ENCODE peak calls at places on chromosome 14, in six cellular contexts. C is upper lobe of left lung, J is heart left ventricle, T is psoas muscle, B is pancreas, H is cardiac muscle cell. N is an unnamed sample.

GRCh38 chr14:21093018-21093417 is 5.4 kb downstream of the ZNF219 start:
- DNase-seq in C (no peak), J (no peak), T (no peak), B (no peak), H (no peak), N (no peak)

GRCh38 chr14:91272341-91273272 is 28.1 kb upstream of the GPR68 start:
- DNase-seq in C (no peak), J (no peak), T (no peak), B (no peak), H (no peak), N (no peak)

GRCh38 chr14:52641745-52642144 is 53.6 kb downstream of the ERO1A start:
- DNase-seq in C (no peak), J (no peak), T (no peak), B (no peak), H (no peak), N (no peak)

GRCh38 chr14:33542338-33543290 is 408.3 kb downstream of the EGLN3 start:
- DNase-seq in C (no peak), J (no peak), T (no peak), B (no peak), H (no peak), N (no peak)

GRCh38 chr14:47917344-47917954 is 242.0 kb upstream of the MDGA2 start:
- DNase-seq in C (no peak), J (no peak), T (no peak), B (no peak), H (peak), N (no peak)

GRCh38 chr14:53127832-53128231 is 25.3 kb downstream of the DDHD1 start:
- DNase-seq in C (no peak), J (no peak), T (no peak), B (no peak), H (no peak), N (no peak)

GRCh38 chr14:52917732-52918131 is 33.1 kb downstream of the FERMT2 start:
- DNase-seq in C (no peak), J (no peak), T (no peak), B (no peak), H (no peak), N (no peak)

GRCh38 chr14:66383271-66383670 is 102.9 kb upstream of the CCDC196 start:
- DNase-seq in C (no peak), J (no peak), T (no peak), B (no peak), H (no peak), N (no peak)

GRCh38 chr14:22644305-22644635 is at the start of gene OR6J1:
- DNase-seq in C (no peak), J (no peak), T (no peak), B (no peak), H (no peak), N (no peak)
- TF ChIP-seq CTCF in C (no peak), J (no peak), T (no peak), B (peak), H (no peak), N (no peak)

DNA sequence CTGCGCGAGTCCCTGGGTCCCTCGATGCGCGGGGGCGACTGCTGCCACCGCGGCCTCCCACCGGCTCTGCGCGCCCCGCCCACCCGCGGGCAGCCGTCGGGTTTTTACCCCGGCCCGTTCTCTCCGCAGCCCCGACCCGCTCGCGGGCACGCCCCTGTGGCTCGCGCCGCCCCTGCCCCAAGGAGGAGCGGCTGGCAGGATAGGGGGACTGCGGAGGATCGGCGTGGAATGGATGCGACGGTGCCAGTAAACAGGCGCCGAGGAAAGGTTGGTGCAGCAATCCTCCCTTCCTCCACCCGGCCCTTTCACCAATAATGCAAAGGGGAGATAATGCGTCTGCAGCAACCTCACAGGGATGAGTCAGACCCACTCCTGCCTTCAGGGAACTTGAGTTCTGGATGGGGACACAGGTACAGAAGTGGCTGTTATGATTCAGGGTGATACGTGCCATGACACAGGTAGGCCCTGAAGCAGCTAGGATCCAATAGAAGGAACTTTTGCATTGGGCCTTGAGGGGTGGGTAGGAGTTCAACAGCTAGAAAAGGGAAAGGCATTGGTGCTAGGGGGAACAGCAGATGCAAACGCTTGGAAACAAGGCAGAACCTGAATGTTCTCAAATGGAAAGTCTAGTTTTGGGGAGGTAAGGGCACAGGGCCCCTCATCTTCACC is 554 bp upstream of the DEGS2 start:
- DNase-seq in C (no peak), J (no peak), T (no peak), B (no peak), H (no peak), N (no peak)
- H3K4me3 ChIP-seq in C (peak), J (peak), T (peak), B (peak), H (peak), N (peak)

GRCh38 chr14:74569387-74569786 is 42.6 kb downstream of the LTBP2 start:
- DNase-seq in C (no peak), J (no peak), T (peak), B (no peak), H (no peak), N (no peak)
- H3K27ac ChIP-seq in C (peak), J (no peak), T (no peak), B (no peak), H (no peak), N (peak)

GRCh38 chr14:68462683-68463082 is 330.2 kb downstream of the ZFP36L1 start:
- DNase-seq in C (no peak), J (no peak), T (no peak), B (no peak), H (no peak), N (no peak)
- TF ChIP-seq CTCF in C (no peak), J (no peak), T (no peak), B (no peak), H (peak), N (no peak)

DNA sequence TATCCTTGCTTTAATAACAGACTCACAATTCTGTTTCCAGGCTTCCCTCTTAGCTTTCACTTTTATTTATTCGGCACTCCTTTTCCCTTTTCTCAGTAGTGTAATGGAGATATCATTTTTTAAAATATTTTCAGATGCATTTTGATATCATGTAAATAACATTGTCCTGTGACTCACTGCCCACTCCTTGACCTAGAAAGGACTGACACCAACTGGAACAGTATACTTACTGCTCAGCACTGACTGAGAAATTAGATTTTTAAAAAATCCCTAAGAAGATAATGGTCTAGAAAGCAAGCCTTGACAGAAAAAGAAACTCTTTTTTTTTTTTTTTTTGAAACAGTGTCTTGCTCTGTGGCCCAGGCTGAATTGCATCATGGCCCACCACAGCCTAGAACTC is 118.0 kb upstream of the FSCB start:
- DNase-seq in C (no peak), J (no peak), T (no peak), B (no peak), H (no peak), N (no peak)
- H3K4me3 ChIP-seq in C (no peak), J (no peak), T (no peak), B (no peak), H (no peak), N (no peak)

DNA sequence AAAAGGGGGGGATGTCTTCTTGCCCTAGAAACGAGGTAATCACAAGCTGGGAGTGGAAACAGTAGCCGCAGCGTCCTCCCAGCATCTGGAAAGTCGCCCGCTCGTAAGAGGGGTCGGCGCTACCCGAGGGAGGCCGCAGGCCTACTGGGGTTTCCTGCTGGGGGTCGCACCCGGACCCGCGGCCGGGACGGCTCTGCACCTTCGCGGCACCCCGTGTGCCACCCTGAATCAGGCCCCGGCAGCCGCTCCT is 529 bp downstream of the ZBTB25 start:
- DNase-seq in C (no peak), J (peak), T (no peak), B (no peak), H (peak), N (no peak)
- H3K27ac ChIP-seq in C (peak), J (peak), T (peak), B (peak), H (peak), N (peak)

DNA sequence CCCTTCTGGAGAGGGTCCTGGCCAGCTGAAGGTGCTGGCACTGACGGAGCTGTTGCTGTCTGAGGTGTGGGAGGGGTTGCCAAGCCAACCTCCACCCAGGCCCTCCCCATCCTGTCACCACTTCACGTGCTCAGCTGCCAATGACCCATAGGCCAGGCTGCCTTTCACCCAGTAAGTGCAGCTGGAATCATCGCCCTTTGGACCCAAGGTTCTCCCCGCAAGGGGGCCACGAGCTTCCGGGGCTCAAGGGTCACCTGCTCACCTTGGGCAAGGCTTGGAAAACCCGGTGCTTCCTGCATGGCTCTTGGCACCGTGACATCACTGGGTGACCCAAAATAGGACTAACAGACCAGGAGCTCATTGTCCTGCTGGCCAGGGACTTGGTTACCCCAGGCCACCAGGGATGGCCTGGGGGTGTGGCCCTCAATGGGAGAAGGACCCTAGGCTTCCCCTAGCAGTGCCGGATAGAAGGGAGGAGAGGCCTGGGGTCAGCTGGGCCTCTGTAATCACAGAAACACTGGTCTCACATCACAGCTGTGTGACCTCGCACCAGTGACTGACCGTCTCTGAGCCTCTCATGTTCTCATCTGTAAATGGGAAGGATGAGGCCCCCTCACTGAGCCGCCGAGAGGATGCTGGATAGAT is 51.3 kb downstream of the CCDC85C start:
- DNase-seq in C (no peak), J (no peak), T (no peak), B (peak), H (no peak), N (no peak)
- TF ChIP-seq CTCF in C (no peak), J (no peak), T (no peak), B (no peak), H (no peak), N (no peak)

GRCh38 chr14:61654026-61654425 is 41.3 kb upstream of the HIF1A start:
- DNase-seq in C (no peak), J (no peak), T (no peak), B (no peak), H (no peak), N (no peak)
- H3K4me3 ChIP-seq in C (no peak), J (no peak), T (no peak), B (no peak), H (no peak), N (no peak)

DNA sequence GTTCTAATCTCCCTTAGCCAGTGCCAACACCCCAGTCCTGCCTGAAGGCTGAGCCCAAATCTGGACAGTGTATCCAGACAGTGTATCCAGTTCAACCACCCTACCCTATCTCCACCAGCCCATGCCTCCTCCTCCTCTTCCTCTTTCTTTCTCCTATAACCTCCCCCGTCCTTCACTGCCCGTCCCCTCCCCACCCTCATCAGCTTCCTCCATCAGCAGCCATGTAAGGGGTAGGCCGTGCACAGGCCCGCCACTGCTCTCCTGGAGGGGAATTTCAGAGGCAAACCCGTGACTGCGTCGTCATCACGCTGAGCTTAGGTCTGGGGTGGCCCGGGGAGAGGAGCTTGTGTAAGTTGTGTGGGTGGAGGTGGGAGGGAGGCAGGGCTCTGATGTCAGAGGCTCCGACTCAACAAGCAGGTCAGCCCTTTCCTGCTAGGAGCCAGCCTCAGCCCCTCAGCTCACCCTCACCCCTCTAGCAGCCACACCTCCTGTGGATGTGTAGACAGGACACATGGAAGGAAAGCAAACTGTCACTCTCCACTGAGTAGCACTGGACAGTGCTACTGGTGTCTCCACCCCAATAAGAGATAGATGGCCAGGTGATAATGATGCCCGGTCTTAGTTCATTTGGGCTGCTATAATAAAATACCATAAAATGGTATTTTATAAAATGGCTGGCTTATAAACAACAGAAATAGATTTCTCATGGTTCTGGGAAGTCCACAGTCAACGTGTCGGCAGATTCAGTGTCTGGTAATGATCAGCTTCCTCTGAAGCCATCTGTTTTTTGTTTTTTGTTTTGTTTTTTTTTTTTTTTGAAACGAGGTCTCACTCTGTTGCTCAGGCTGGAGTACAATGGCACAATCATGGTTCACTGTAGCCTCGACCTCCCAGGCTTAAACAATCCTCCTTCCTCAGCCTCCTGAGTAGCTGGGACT is 50.4 kb downstream of the IRF2BPL start:
- DNase-seq in C (peak), J (peak), T (peak), B (no peak), H (no peak), N (no peak)
- H3K27ac ChIP-seq in C (no peak), J (no peak), T (no peak), B (no peak), H (peak), N (no peak)

DNA sequence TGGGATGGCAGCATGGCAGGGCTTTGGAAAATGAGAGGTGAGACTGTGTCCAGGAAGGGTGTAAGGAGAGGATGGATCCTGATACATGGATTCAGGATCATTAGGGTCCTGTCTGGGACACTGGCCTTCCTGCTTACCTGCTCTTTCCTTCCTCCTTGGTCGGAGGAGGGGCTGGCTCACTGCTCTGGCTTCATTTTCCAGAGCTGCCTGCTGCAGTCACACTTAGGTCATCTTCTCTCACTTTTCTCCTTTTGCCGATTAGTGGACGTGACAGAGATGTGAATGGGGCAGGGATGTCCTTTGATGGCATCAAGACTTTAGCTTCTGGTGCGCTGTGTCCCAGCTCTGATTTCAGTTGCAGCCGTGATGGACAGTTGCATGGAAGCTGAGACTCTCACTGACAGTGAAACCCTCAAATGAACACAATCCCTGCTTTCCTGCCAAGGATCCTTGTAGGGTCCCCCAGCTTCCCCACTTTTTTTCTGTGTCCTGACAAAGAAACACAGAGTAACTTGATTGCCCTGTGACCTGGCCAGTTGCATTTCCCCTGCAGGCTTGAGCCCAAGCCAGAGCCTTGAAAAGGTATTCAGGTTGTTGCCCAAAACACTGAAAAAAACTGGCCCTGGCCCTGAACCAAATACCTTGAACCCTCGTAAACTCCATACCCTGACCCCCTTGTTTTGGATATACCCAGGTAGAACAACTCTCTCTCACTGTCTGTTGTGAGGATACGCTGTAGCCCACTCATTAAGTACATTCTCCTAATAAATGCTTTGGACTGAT is 756 bp upstream of the CIDEB start:
- DNase-seq in C (no peak), J (no peak), T (no peak), B (no peak), H (no peak), N (no peak)
- TF ChIP-seq CTCF in C (no peak), J (no peak), T (peak), B (peak), H (no peak), N (no peak)